ENCODE peak calls at places on chromosomes 1 and 21, in five cellular contexts. U is heart left ventricle; R is CD4-positive, alpha-beta T cell; C is SK-N-MC; D is aorta. Y is an unnamed sample.

GRCh38 chr1:201665036-201665435 is 126.1 kb downstream of the NAV1 start:
- DNase-seq in D (no peak), R (no peak), U (no peak), C (no peak), Y (peak; percentile 11)

GRCh38 chr1:26408604-26409003 is 2.0 kb upstream of the LIN28A start:
- DNase-seq in D (peak; percentile 91), C (peak; percentile 50), R (peak; percentile 74), U (peak; percentile 72), Y (peak; percentile 37)

GRCh38 chr1:103546496-103546895 is 21.0 kb downstream of the RNPC3 start:
- DNase-seq in C (no peak), U (no peak), D (no peak), R (no peak), Y (no peak)

GRCh38 chr1:85303440-85304162 is 27.2 kb upstream of the BCL10 start:
- DNase-seq in D (no peak), R (no peak), C (no peak), U (no peak), Y (no peak)

GRCh38 chr1:182802006-182802798 is 12.6 kb downstream of the NPL start:
- DNase-seq in D (no peak), R (no peak), U (no peak), C (no peak), Y (no peak)

GRCh38 chr1:116432655-116433282 is 59.7 kb downstream of the ATP1A1 start:
- DNase-seq in U (no peak), D (no peak), C (no peak), R (no peak), Y (no peak)

GRCh38 chr21:18204931-18205330 is 39.7 kb upstream of the CHODL start:
- DNase-seq in D (no peak), C (no peak), U (no peak), R (no peak), Y (no peak)

GRCh38 chr1:5994713-5995621 is 2.7 kb upstream of the NPHP4 start:
- DNase-seq in R (peak; percentile 73), C (no peak), D (peak; percentile 65), U (no peak), Y (no peak)

GRCh38 chr1:178724734-178725602 is at the start of gene RALGPS2:
- DNase-seq in U (peak; percentile 77), R (peak; percentile 69), C (no peak), D (peak; percentile 88), Y (peak; percentile 29)

GRCh38 chr1:77018386-77019156 is 151.3 kb downstream of the ST6GALNAC5 start:
- DNase-seq in D (no peak), U (no peak), C (no peak), R (no peak), Y (no peak)

GRCh38 chr21:45134677-45135076 is 60.3 kb downstream of the ADARB1 start:
- DNase-seq in D (no peak), U (no peak), C (no peak), R (no peak), Y (no peak)

GRCh38 chr1:1547476-1547875 is 7.1 kb upstream of the TMEM240 start:
- DNase-seq in R (no peak), U (no peak), C (no peak), D (no peak), Y (no peak)

GRCh38 chr1:15624315-15624714 is 7.1 kb downstream of the DDI2 start:
- DNase-seq in U (no peak), R (no peak), C (no peak), D (no peak), Y (no peak)

GRCh38 chr1:44587796-44588460 is 86.4 kb downstream of the TMEM53 start:
- DNase-seq in R (no peak), U (no peak), D (no peak), C (no peak), Y (no peak)

GRCh38 chr1:26109229-26110164 is 2.1 kb upstream of the PDIK1L start:
- DNase-seq in D (no peak), R (no peak), C (no peak), U (no peak), Y (no peak)

GRCh38 chr1:43834280-43835140 is 99.1 kb upstream of the ARTN start:
- DNase-seq in C (no peak), U (no peak), R (no peak), D (no peak), Y (no peak)

GRCh38 chr1:236795757-236796719 is 946 bp downstream of the MTR start:
- DNase-seq in C (no peak), D (no peak), U (no peak), R (no peak), Y (no peak)

GRCh38 chr1:162663086-162663485 is 30.8 kb downstream of the DDR2 start:
- DNase-seq in D (no peak), R (no peak), U (no peak), C (no peak), Y (no peak)
- H3K27ac ChIP-seq in D (no peak overlapping the region), R (no peak overlapping the region), U (no peak overlapping the region), C (peak overlapping the region; percentile 96), Y (no peak overlapping the region)

DNA sequence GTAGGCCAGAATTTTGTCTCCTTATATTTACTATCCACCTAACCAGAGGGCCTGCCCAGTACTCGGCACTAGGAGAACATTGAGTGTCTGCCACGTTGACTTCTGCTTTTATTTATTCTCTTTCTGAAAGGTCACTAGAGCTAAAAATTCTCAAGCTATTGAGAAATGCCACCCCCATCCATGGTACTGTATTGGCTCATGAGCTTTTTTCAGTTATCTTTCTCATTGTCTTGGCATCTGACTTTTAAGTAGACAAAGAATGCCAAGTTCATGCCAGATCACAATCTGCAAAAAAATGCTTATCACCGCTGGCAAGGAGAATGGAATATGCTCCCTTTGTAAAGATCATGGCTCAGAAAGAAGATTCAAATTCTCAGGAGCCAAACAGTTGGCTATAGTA is 49.8 kb upstream of the MROH9 start:
- DNase-seq in D (no peak), C (no peak), U (no peak), R (no peak), Y (no peak)
- H3K27ac ChIP-seq in D (no peak overlapping the region), C (no peak overlapping the region), U (no peak overlapping the region), R (no peak overlapping the region), Y (no peak overlapping the region)

GRCh38 chr1:228725178-228725577 is 10.1 kb upstream of the RHOU start:
- DNase-seq in C (no peak), D (no peak), U (no peak), R (no peak), Y (no peak)

GRCh38 chr1:228723921-228724320 is 11.4 kb upstream of the RHOU start:
- DNase-seq in U (no peak), C (no peak), D (no peak), R (no peak), Y (no peak)

GRCh38 chr1:228727682-228728171 is 7.6 kb upstream of the RHOU start:
- DNase-seq in C (no peak), D (no peak), U (no peak), R (no peak), Y (no peak)

GRCh38 chr1:228721407-228721806 is 13.9 kb upstream of the RHOU start:
- DNase-seq in R (no peak), C (no peak), D (no peak), U (no peak), Y (no peak)

GRCh38 chr1:228723287-228723686 is 12.0 kb upstream of the RHOU start:
- DNase-seq in R (no peak), D (no peak), U (no peak), C (no peak), Y (no peak)
- H3K27ac ChIP-seq in R (no peak overlapping the region), D (no peak overlapping the region), U (no peak overlapping the region), C (no peak overlapping the region), Y (no peak overlapping the region)

GRCh38 chr1:170671629-170671963 is 7.7 kb downstream of the PRRX1 start:
- DNase-seq in D (no peak), C (no peak), U (no peak), R (no peak), Y (no peak)
- H3K27ac ChIP-seq in D (no peak overlapping the region), C (no peak overlapping the region), U (no peak overlapping the region), R (no peak overlapping the region), Y (no peak overlapping the region)

GRCh38 chr1:119711804-119712341 is at the start of gene PHGDH:
- DNase-seq in D (peak; percentile 91), C (peak; percentile 65), R (peak; percentile 6), U (peak; percentile 45), Y (peak; percentile 45)
- H3K27ac ChIP-seq in D (no peak within 1 kb of the TSS), C (peak within 1 kb of the TSS; percentile 96), R (no peak within 1 kb of the TSS), U (peak within 1 kb of the TSS; percentile 53), Y (peak within 1 kb of the TSS; percentile 79)

Y was measured in caudate nucleus.